ENCODE peak calls at places on chromosomes 7 and 10, in seven cellular contexts. One of them, this sample, is unnamed.

GRCh38 chr10:131848296-131848695 is 52.5 kb upstream of the PPP2R2D start:
- DNase-seq in adrenal gland: no peak
- DNase-seq in GM10248: no peak
- DNase-seq in GM13977: no peak
- DNase-seq in nephron progenitor cell: no peak
- DNase-seq in colonic mucosa: no peak
- DNase-seq in Calu3: no peak
- DNase-seq in this sample: peak

GRCh38 chr10:88372881-88373592 is 210.1 kb downstream of the RNLS start:
- DNase-seq in adrenal gland: no peak
- DNase-seq in colonic mucosa: no peak
- DNase-seq in GM10248: no peak
- DNase-seq in Calu3: no peak
- DNase-seq in GM13977: no peak
- DNase-seq in nephron progenitor cell: no peak
- DNase-seq in this sample: no peak

GRCh38 chr7:33143996-33144718 is 14.8 kb downstream of the BBS9 start:
- DNase-seq in adrenal gland: no peak
- DNase-seq in colonic mucosa: no peak
- DNase-seq in nephron progenitor cell: no peak
- DNase-seq in GM10248: no peak
- DNase-seq in GM13977: no peak
- DNase-seq in Calu3: peak
- DNase-seq in this sample: no peak

GRCh38 chr7:139560678-139561077 is 37.2 kb downstream of the CLEC2L start:
- DNase-seq in GM13977: no peak
- DNase-seq in Calu3: no peak
- DNase-seq in colonic mucosa: peak
- DNase-seq in GM10248: no peak
- DNase-seq in nephron progenitor cell: no peak
- DNase-seq in adrenal gland: no peak
- DNase-seq in this sample: no peak

GRCh38 chr10:27736396-27736795 is 9.2 kb downstream of the MKX start:
- DNase-seq in GM13977: no peak
- DNase-seq in GM10248: no peak
- DNase-seq in colonic mucosa: no peak
- DNase-seq in adrenal gland: no peak
- DNase-seq in nephron progenitor cell: no peak
- DNase-seq in Calu3: no peak
- DNase-seq in this sample: no peak

GRCh38 chr10:71213127-71213616 is 802 bp downstream of the UNC5B start:
- DNase-seq in adrenal gland: peak
- DNase-seq in GM10248: no peak
- DNase-seq in GM13977: peak
- DNase-seq in Calu3: peak
- DNase-seq in nephron progenitor cell: peak
- DNase-seq in colonic mucosa: peak
- DNase-seq in this sample: no peak

GRCh38 chr10:34454590-34455289 is 360.4 kb downstream of the PARD3 start:
- DNase-seq in GM10248: no peak
- DNase-seq in colonic mucosa: no peak
- DNase-seq in adrenal gland: no peak
- DNase-seq in Calu3: no peak
- DNase-seq in nephron progenitor cell: no peak
- DNase-seq in GM13977: no peak
- DNase-seq in this sample: no peak

GRCh38 chr7:35036361-35037171 is 719 bp downstream of the DPY19L1 start:
- DNase-seq in nephron progenitor cell: peak
- DNase-seq in colonic mucosa: peak
- DNase-seq in GM10248: peak
- DNase-seq in Calu3: peak
- DNase-seq in adrenal gland: peak
- DNase-seq in GM13977: peak
- DNase-seq in this sample: no peak

GRCh38 chr10:83816942-83817341 is 322.4 kb upstream of the GHITM start:
- DNase-seq in GM13977: no peak
- DNase-seq in nephron progenitor cell: no peak
- DNase-seq in adrenal gland: no peak
- DNase-seq in colonic mucosa: no peak
- DNase-seq in Calu3: no peak
- DNase-seq in GM10248: no peak
- DNase-seq in this sample: no peak

GRCh38 chr10:132891313-132891712 is 51.1 kb downstream of the CFAP46 start:
- DNase-seq in GM13977: no peak
- DNase-seq in Calu3: no peak
- DNase-seq in nephron progenitor cell: no peak
- DNase-seq in colonic mucosa: no peak
- DNase-seq in GM10248: no peak
- DNase-seq in adrenal gland: no peak
- DNase-seq in this sample: no peak

GRCh38 chr7:2255145-2256139 is 13.4 kb downstream of the NUDT1 start:
- DNase-seq in Calu3: peak
- DNase-seq in nephron progenitor cell: no peak
- DNase-seq in GM13977: no peak
- DNase-seq in GM10248: no peak
- DNase-seq in adrenal gland: no peak
- DNase-seq in colonic mucosa: no peak
- DNase-seq in this sample: no peak

GRCh38 chr10:103192089-103192450 is 1.0 kb downstream of the NT5C2 start:
- DNase-seq in GM10248: no peak
- DNase-seq in adrenal gland: no peak
- DNase-seq in GM13977: no peak
- DNase-seq in colonic mucosa: no peak
- DNase-seq in nephron progenitor cell: no peak
- DNase-seq in Calu3: no peak
- DNase-seq in this sample: no peak

GRCh38 chr10:88442681-88443080 is 140.4 kb downstream of the RNLS start:
- DNase-seq in GM10248: no peak
- DNase-seq in adrenal gland: no peak
- DNase-seq in GM13977: no peak
- DNase-seq in Calu3: no peak
- DNase-seq in colonic mucosa: no peak
- DNase-seq in nephron progenitor cell: no peak
- DNase-seq in this sample: no peak

GRCh38 chr10:17215782-17216122 is 12.3 kb upstream of the VIM start:
- DNase-seq in adrenal gland: no peak
- DNase-seq in colonic mucosa: no peak
- DNase-seq in GM10248: no peak
- DNase-seq in Calu3: no peak
- DNase-seq in GM13977: no peak
- DNase-seq in nephron progenitor cell: no peak
- DNase-seq in this sample: no peak

GRCh38 chr10:113987156-113987555 is 56.5 kb upstream of the ADRB1 start:
- DNase-seq in colonic mucosa: no peak
- DNase-seq in Calu3: no peak
- DNase-seq in GM10248: no peak
- DNase-seq in adrenal gland: no peak
- DNase-seq in GM13977: no peak
- DNase-seq in nephron progenitor cell: no peak
- DNase-seq in this sample: no peak

GRCh38 chr7:151410405-151411390 is 860 bp upstream of the WDR86 start:
- DNase-seq in colonic mucosa: no peak
- DNase-seq in adrenal gland: no peak
- DNase-seq in Calu3: no peak
- DNase-seq in nephron progenitor cell: peak
- DNase-seq in GM13977: no peak
- DNase-seq in GM10248: no peak
- DNase-seq in this sample: peak

GRCh38 chr10:24550680-24551079 is 173.0 kb downstream of the ARHGAP21 start:
- DNase-seq in colonic mucosa: no peak
- DNase-seq in GM10248: no peak
- DNase-seq in nephron progenitor cell: no peak
- DNase-seq in Calu3: no peak
- DNase-seq in GM13977: no peak
- DNase-seq in adrenal gland: no peak
- DNase-seq in this sample: no peak

GRCh38 chr7:36726806-36727503 is 2.7 kb upstream of the AOAH start:
- DNase-seq in Calu3: no peak
- DNase-seq in nephron progenitor cell: no peak
- DNase-seq in adrenal gland: no peak
- DNase-seq in GM10248: no peak
- DNase-seq in GM13977: no peak
- DNase-seq in colonic mucosa: no peak
- DNase-seq in this sample: no peak

GRCh38 chr10:111836586-111836985 is 347.0 kb downstream of the GPAM start:
- DNase-seq in colonic mucosa: no peak
- DNase-seq in adrenal gland: no peak
- DNase-seq in Calu3: no peak
- DNase-seq in nephron progenitor cell: no peak
- DNase-seq in GM13977: no peak
- DNase-seq in GM10248: no peak
- DNase-seq in this sample: no peak

GRCh38 chr10:92688927-92689662 is 660 bp upstream of the HHEX start:
- DNase-seq in GM10248: peak
- DNase-seq in nephron progenitor cell: peak
- DNase-seq in Calu3: no peak
- DNase-seq in GM13977: no peak
- DNase-seq in colonic mucosa: peak
- DNase-seq in adrenal gland: peak
- DNase-seq in this sample: no peak

GRCh38 chr7:114857605-114858004 is 64.3 kb upstream of the MDFIC start:
- DNase-seq in colonic mucosa: no peak
- DNase-seq in GM10248: no peak
- DNase-seq in GM13977: no peak
- DNase-seq in nephron progenitor cell: no peak
- DNase-seq in Calu3: no peak
- DNase-seq in adrenal gland: no peak
- DNase-seq in this sample: no peak

GRCh38 chr7:106022193-106022821 is 59.2 kb downstream of the CDHR3 start:
- DNase-seq in Calu3: no peak
- DNase-seq in colonic mucosa: no peak
- DNase-seq in GM10248: no peak
- DNase-seq in nephron progenitor cell: no peak
- DNase-seq in adrenal gland: no peak
- DNase-seq in GM13977: no peak
- DNase-seq in this sample: no peak

GRCh38 chr7:75889223-75889825 is 10.5 kb downstream of the RHBDD2 start:
- DNase-seq in GM10248: no peak
- DNase-seq in adrenal gland: peak
- DNase-seq in colonic mucosa: no peak
- DNase-seq in GM13977: no peak
- DNase-seq in Calu3: no peak
- DNase-seq in nephron progenitor cell: no peak
- DNase-seq in this sample: no peak

GRCh38 chr10:26310361-26310760 is 93.8 kb downstream of the GAD2 start:
- DNase-seq in Calu3: no peak
- DNase-seq in colonic mucosa: no peak
- DNase-seq in GM13977: peak
- DNase-seq in adrenal gland: no peak
- DNase-seq in GM10248: peak
- DNase-seq in nephron progenitor cell: no peak
- DNase-seq in this sample: no peak

DNA sequence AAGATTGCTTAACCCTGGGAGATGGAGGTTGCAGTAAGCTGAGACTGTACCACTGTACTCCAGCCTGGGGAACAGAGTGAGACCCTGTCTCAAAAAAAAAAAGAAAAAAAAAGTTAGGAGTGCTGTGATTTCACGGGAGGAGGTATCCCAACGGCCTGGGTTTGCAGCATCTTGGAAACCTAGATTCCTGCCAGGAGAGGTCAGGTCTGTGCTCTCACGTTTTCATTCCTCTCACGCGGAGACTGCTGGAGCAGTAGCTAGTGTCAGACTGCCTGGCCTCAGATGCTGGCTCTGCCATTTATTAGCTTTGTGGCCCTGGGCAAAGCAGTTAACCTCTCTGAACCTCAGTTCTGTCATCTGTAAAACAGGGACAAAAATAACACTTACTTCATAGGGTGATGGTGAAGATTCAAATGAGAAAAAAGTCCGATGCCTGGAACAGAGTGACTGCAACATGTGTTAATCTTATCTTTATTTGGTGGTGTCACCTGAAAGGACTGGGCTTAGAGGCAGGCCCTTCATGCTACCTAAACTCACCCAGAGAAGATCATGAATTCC is 94.9 kb downstream of the GAD2 start:
- DNase-seq in adrenal gland: no peak
- DNase-seq in nephron progenitor cell: peak
- DNase-seq in colonic mucosa: no peak
- DNase-seq in Calu3: no peak
- DNase-seq in GM10248: no peak
- DNase-seq in GM13977: no peak
- DNase-seq in this sample: no peak
- TF ChIP-seq CTCF in adrenal gland: no peak
- TF ChIP-seq CTCF in nephron progenitor cell: no peak
- TF ChIP-seq CTCF in colonic mucosa: no peak
- TF ChIP-seq CTCF in Calu3: no peak
- TF ChIP-seq CTCF in GM10248: no peak
- TF ChIP-seq CTCF in GM13977: no peak
- TF ChIP-seq CTCF in this sample: no peak

DNA sequence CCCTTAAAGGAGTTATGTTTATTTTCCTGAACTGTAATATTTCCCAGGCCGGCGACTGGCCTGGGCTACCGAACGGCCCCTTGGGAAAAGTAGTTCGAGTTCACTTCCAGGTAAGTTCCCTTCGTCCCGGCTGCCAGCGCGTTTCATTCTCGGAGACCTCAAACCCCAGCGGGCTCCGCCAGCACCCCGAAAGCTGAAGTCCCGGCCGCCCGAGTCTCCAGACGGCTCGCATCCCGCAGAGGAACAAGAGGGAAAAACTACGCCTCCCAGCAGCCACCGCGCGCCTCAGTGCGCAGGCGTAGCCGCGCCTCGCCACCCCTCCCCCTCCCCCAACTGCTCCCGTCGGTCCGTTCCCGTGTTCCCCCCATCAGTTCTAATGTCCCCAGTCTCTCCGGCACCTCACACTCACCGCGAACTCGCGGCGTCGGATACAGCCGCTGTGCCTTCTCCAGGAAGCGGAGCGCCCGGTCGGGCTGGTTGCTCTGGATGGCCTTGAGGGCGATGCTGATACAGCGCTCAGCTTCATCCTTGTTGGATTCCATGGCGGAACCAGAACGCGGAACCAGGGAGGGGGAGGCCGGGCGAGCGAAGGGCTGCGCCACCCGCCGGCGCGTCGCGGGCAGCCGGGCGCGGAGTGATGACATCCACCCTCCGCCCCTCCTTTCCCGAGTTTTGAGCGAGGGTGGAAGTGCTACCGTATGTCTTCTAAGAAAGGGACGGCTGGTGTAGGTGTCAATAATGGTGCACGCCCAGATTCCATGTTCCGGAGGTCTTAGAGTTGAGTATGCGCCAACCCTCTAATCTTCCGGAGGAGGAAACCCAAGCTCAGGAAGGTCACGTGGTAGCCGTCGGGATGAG is at the start of gene DNAJB12:
- DNase-seq in GM10248: peak
- DNase-seq in colonic mucosa: peak
- DNase-seq in Calu3: peak
- DNase-seq in nephron progenitor cell: peak
- DNase-seq in adrenal gland: peak
- DNase-seq in GM13977: peak
- DNase-seq in this sample: peak
- TF ChIP-seq CTCF in GM10248: no peak
- TF ChIP-seq CTCF in colonic mucosa: no peak
- TF ChIP-seq CTCF in Calu3: no peak
- TF ChIP-seq CTCF in nephron progenitor cell: no peak
- TF ChIP-seq CTCF in adrenal gland: peak
- TF ChIP-seq CTCF in GM13977: no peak
- TF ChIP-seq CTCF in this sample: peak

GRCh38 chr7:50119815-50120637 is 27.0 kb upstream of the ZPBP start:
- DNase-seq in adrenal gland: no peak
- DNase-seq in GM10248: peak
- DNase-seq in Calu3: peak
- DNase-seq in nephron progenitor cell: peak
- DNase-seq in GM13977: peak
- DNase-seq in colonic mucosa: no peak
- DNase-seq in this sample: no peak
- TF ChIP-seq CTCF in adrenal gland: no peak
- TF ChIP-seq CTCF in GM10248: peak
- TF ChIP-seq CTCF in Calu3: peak
- TF ChIP-seq CTCF in nephron progenitor cell: peak
- TF ChIP-seq CTCF in GM13977: peak
- TF ChIP-seq CTCF in colonic mucosa: no peak
- TF ChIP-seq CTCF in this sample: peak

GRCh38 chr7:80681272-80681885 is 42.9 kb downstream of the CD36 start:
- DNase-seq in GM10248: peak
- DNase-seq in Calu3: peak
- DNase-seq in nephron progenitor cell: no peak
- DNase-seq in colonic mucosa: no peak
- DNase-seq in adrenal gland: peak
- DNase-seq in GM13977: peak
- DNase-seq in this sample: no peak
- TF ChIP-seq CTCF in GM10248: no peak
- TF ChIP-seq CTCF in Calu3: no peak
- TF ChIP-seq CTCF in nephron progenitor cell: peak
- TF ChIP-seq CTCF in colonic mucosa: peak
- TF ChIP-seq CTCF in adrenal gland: peak
- TF ChIP-seq CTCF in GM13977: peak
- TF ChIP-seq CTCF in this sample: peak

This sample was measured in chondrocyte.